ENCODE peak calls at places on chromosomes 4 and X, in nine cellular contexts. O, S, I, A, E, H, W, V and M are unnamed samples.

GRCh38 chr4:113659127-113659526 is 102.4 kb downstream of the CAMK2D start:
- DNase-seq in O (no peak), S (no peak), I (no peak), A (no peak), E (no peak), H (no peak), W (no peak), V (no peak), M (no peak)

GRCh38 chrX:97898798-97899197 is 1015.1 kb downstream of the RPA4 start:
- DNase-seq in O (no peak), S (no peak), I (no peak), A (no peak), E (no peak), H (peak; percentile 6), W (no peak), V (peak; percentile 64), M (no peak)

GRCh38 chr4:112234952-112235609 is 3.5 kb downstream of the AP1AR start:
- DNase-seq in O (peak; percentile 47), S (peak; percentile 51), I (peak; percentile 64), A (no peak), E (peak; percentile 52), H (peak; percentile 84), W (peak; percentile 9), V (peak; percentile 77), M (peak; percentile 22)

GRCh38 chrX:9977642-9978041 is 10.5 kb downstream of the CLDN34 start:
- DNase-seq in O (no peak), S (no peak), I (no peak), A (no peak), E (no peak), H (no peak), W (no peak), V (no peak), M (no peak)

GRCh38 chrX:1248381-1249061 is 20.1 kb upstream of the CSF2RA start:
- DNase-seq in O (no peak), S (no peak), I (no peak), A (no peak), E (no peak), H (no peak), W (no peak), V (peak; percentile 3), M (no peak)

GRCh38 chr4:143391895-143392294 is 55.2 kb downstream of the GAB1 start:
- DNase-seq in O (no peak), S (no peak), I (no peak), A (no peak), E (no peak), H (no peak), W (no peak), V (no peak), M (no peak)

GRCh38 chr4:13137400-13137799 is 346.7 kb downstream of the RAB28 start:
- DNase-seq in O (no peak), S (no peak), I (no peak), A (no peak), E (no peak), H (no peak), W (no peak), V (no peak), M (no peak)

GRCh38 chr4:72314869-72315268 is 254.2 kb downstream of the ADAMTS3 start:
- DNase-seq in O (no peak), S (no peak), I (peak; percentile 97), A (no peak), E (no peak), H (peak; percentile 52), W (no peak), V (peak; percentile 64), M (peak; percentile 21)

GRCh38 chr4:107490116-107490515 is 229.9 kb downstream of the PAPSS1 start:
- DNase-seq in O (no peak), S (no peak), I (no peak), A (no peak), E (no peak), H (no peak), W (no peak), V (no peak), M (no peak)

GRCh38 chrX:69128573-69128972 is 36.7 kb downstream of the PJA1 start:
- DNase-seq in O (no peak), S (no peak), I (no peak), A (no peak), E (no peak), H (no peak), W (no peak), V (no peak), M (peak; percentile 6)

GRCh38 chr4:98642991-98643426 is 15.4 kb downstream of the TSPAN5 start:
- DNase-seq in O (no peak), S (no peak), I (no peak), A (no peak), E (no peak), H (peak; percentile 82), W (no peak), V (peak; percentile 33), M (no peak)

GRCh38 chrX:109920325-109920724 is 82.6 kb upstream of the TMEM164 start:
- DNase-seq in O (no peak), S (no peak), I (no peak), A (no peak), E (no peak), H (no peak), W (no peak), V (no peak), M (no peak)

GRCh38 chrX:153900806-153901752 is 3.4 kb upstream of the AVPR2 start:
- DNase-seq in O (peak; percentile 77), S (peak; percentile 43), I (no peak), A (no peak), E (peak; percentile 77), H (peak; percentile 25), W (no peak), V (peak; percentile 69), M (no peak)

GRCh38 chr4:139768913-139769312 is 103.3 kb downstream of the MGST2 start:
- DNase-seq in O (no peak), S (no peak), I (no peak), A (no peak), E (no peak), H (no peak), W (no peak), V (peak; percentile 12), M (no peak)

GRCh38 chr4:138113819-138114415 is 128.2 kb downstream of the SLC7A11 start:
- DNase-seq in O (no peak), S (no peak), I (no peak), A (no peak), E (no peak), H (peak; percentile 55), W (no peak), V (no peak), M (no peak)

GRCh38 chrX:37998586-37999267 is 7.6 kb upstream of the SYTL5 start:
- DNase-seq in O (no peak), S (no peak), I (no peak), A (no peak), E (no peak), H (no peak), W (peak; percentile 31), V (no peak), M (peak; percentile 14)

GRCh38 chr4:72031868-72032619 is at the start of gene NPFFR2:
- DNase-seq in O (no peak), S (no peak), I (no peak), A (no peak), E (peak; percentile 33), H (peak; percentile 0), W (peak; percentile 1), V (peak; percentile 72), M (peak; percentile 74)